ENCODE peak calls at places on chromosome 5, in nine cellular contexts. W is A549; H is IMR-90; R is uterus; A is sigmoid colon; M is upper lobe of right lung; C is left ventricle myocardium inferior; G is GM23248; I is CD4-positive, CD25-positive, alpha-beta regulatory T cell. J is an unnamed sample.

GRCh38 chr5:65382582-65382981 is 99.1 kb downstream of the ADAMTS6 start:
- DNase-seq in A (no peak), W (no peak), R (no peak), I (no peak), G (no peak), M (no peak), H (peak; percentile 13), C (no peak), J (no peak)

GRCh38 chr5:157463621-157464407 is 3.8 kb downstream of the NIPAL4 start:
- DNase-seq in G (peak; percentile 70), R (no peak), M (no peak), I (no peak), C (no peak), A (no peak), H (peak; percentile 57), W (no peak), J (no peak)

GRCh38 chr5:178214160-178214803 is 9.9 kb downstream of the HNRNPAB start:
- DNase-seq in A (no peak), G (no peak), M (no peak), C (no peak), H (no peak), I (no peak), W (no peak), R (no peak), J (no peak)

GRCh38 chr5:150272531-150272930 is 17.0 kb downstream of the CAMK2A start:
- DNase-seq in C (no peak), I (peak; percentile 6), R (no peak), W (peak; percentile 59), M (no peak), H (peak; percentile 52), A (no peak), G (peak; percentile 55), J (no peak)

GRCh38 chr5:142432961-142433360 is 108.1 kb upstream of the SPRY4 start:
- DNase-seq in M (no peak), R (no peak), I (peak; percentile 60), H (no peak), W (no peak), A (no peak), C (no peak), G (no peak), J (peak; percentile 25)

GRCh38 chr5:58231041-58231440 is 228.8 kb downstream of the PLK2 start:
- DNase-seq in R (no peak), W (no peak), C (no peak), M (no peak), I (no peak), G (peak; percentile 38), H (peak; percentile 8), A (no peak), J (no peak)

GRCh38 chr5:59354811-59355210 is 538.7 kb downstream of the PDE4D start:
- DNase-seq in W (no peak), I (no peak), C (no peak), A (no peak), M (no peak), H (no peak), R (no peak), G (no peak), J (no peak)

GRCh38 chr5:976849-977751 is 31.5 kb upstream of the NKD2 start:
- DNase-seq in A (no peak), R (no peak), C (no peak), I (no peak), M (peak; percentile 63), G (no peak), W (no peak), H (no peak), J (no peak)

GRCh38 chr5:102481044-102481715 is 17.6 kb downstream of the SLCO6A1 start:
- DNase-seq in C (no peak), I (no peak), H (no peak), W (no peak), M (no peak), A (no peak), G (peak; percentile 36), R (no peak), J (no peak)

GRCh38 chr5:136055612-136056302 is 27.0 kb downstream of the TGFBI start:
- DNase-seq in A (no peak), C (no peak), R (no peak), H (no peak), M (no peak), G (no peak), W (no peak), I (no peak), J (no peak)

GRCh38 chr5:136056336-136056735 is 27.5 kb downstream of the TGFBI start:
- DNase-seq in R (no peak), I (no peak), A (no peak), H (no peak), M (no peak), C (no peak), G (no peak), W (no peak), J (no peak)

GRCh38 chr5:136057401-136057951 is 28.7 kb downstream of the TGFBI start:
- DNase-seq in A (no peak), H (peak; percentile 84), W (no peak), R (no peak), C (no peak), G (peak; percentile 43), I (no peak), M (no peak), J (no peak)

GRCh38 chr5:136058031-136058971 is 29.5 kb downstream of the TGFBI start:
- DNase-seq in W (peak; percentile 70), M (no peak), C (peak; percentile 66), G (peak; percentile 96), I (no peak), H (peak; percentile 100), R (peak; percentile 78), A (peak; percentile 90), J (peak; percentile 54)

GRCh38 chr5:136056771-136057335 is 28.1 kb downstream of the TGFBI start:
- DNase-seq in H (no peak), G (peak; percentile 39), M (no peak), C (no peak), I (no peak), A (no peak), W (no peak), R (no peak), J (no peak)
- H3K4me1 ChIP-seq in H (peaks cover 55% of the 10 kb centered on the region), G (peaks cover 80% of the 10 kb centered on the region), M (peaks cover 28% of the 10 kb centered on the region), C (peaks cover 51% of the 10 kb centered on the region), I (no peaks in the 10 kb centered on the region), A (peaks cover 57% of the 10 kb centered on the region), W (peaks cover 97% of the 10 kb centered on the region), R (peaks cover 7% of the 10 kb centered on the region), J (peaks cover 28% of the 10 kb centered on the region)

DNA sequence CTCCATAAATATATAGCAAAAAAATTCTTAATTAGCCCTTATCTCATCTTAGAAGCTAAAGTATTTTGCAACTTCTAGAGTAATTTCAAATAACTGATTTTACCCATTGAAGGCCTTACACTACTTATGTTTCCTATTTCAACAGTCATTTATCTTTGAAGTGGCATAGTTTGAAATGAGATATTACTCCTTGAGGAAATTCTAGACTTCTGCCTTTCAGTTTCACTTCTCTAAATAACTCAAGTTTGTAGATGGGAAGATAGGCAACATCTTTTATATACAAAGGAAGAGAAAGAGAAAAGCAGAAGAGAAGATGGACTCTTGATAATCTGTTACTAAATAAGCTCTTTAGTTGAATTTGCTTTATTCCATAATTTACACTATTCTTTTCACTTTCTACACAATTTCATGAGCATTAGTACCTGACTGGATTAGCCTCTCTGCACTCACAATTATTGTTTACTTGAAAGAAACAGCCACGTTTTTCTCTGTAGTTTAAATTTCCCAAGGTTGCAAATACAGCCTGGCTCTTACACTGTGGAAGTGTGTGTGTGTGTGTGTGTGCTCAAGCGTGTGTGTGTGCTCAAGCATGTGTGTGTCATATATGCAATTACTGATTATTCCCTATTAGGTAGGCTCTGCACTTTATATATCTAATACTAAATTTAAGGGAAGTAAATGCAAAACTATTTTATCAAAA is 60.6 kb upstream of the EMB start:
- DNase-seq in H (no peak), R (no peak), G (no peak), I (peak; percentile 31), C (no peak), M (no peak), A (no peak), W (no peak), J (no peak)
- H3K4me1 ChIP-seq in H (no peaks in the 10 kb centered on the region), R (no peaks in the 10 kb centered on the region), G (no peaks in the 10 kb centered on the region), I (peaks cover 3% of the 10 kb centered on the region), C (no peaks in the 10 kb centered on the region), M (peaks cover 3% of the 10 kb centered on the region), A (no peaks in the 10 kb centered on the region), W (no peaks in the 10 kb centered on the region), J (no peaks in the 10 kb centered on the region)

GRCh38 chr5:136030956-136031611 is 2.3 kb downstream of the TGFBI start:
- DNase-seq in A (peak; percentile 55), W (no peak), H (no peak), C (no peak), I (no peak), R (no peak), M (no peak), G (no peak), J (no peak)
- H3K4me1 ChIP-seq in A (peaks cover 32% of the 10 kb centered on the region), W (peaks cover 73% of the 10 kb centered on the region), H (peaks cover 25% of the 10 kb centered on the region), C (peaks cover 98% of the 10 kb centered on the region), I (peaks cover 12% of the 10 kb centered on the region), R (no peaks in the 10 kb centered on the region), M (peaks cover 28% of the 10 kb centered on the region), G (peaks cover 55% of the 10 kb centered on the region), J (peaks cover 14% of the 10 kb centered on the region)

GRCh38 chr5:180339583-180340183 is 13.5 kb downstream of the GFPT2 start:
- DNase-seq in I (no peak), W (no peak), C (no peak), G (peak; percentile 57), H (no peak), A (no peak), R (no peak), M (no peak), J (no peak)
- H3K4me1 ChIP-seq in I (no peaks in the 10 kb centered on the region), W (peaks cover 34% of the 10 kb centered on the region), C (peaks cover 17% of the 10 kb centered on the region), G (peaks cover 47% of the 10 kb centered on the region), H (peaks cover 7% of the 10 kb centered on the region), A (peaks cover 17% of the 10 kb centered on the region), R (peaks cover 5% of the 10 kb centered on the region), M (peaks cover 6% of the 10 kb centered on the region), J (peaks cover 9% of the 10 kb centered on the region)

GRCh38 chr5:140341591-140341990 is 4.8 kb downstream of the HBEGF start:
- DNase-seq in H (no peak), M (no peak), C (peak; percentile 68), I (no peak), A (peak; percentile 84), G (peak; percentile 56), W (no peak), R (peak; percentile 32), J (no peak)
- H3K4me1 ChIP-seq in H (peaks cover 17% of the 10 kb centered on the region), M (peaks cover 60% of the 10 kb centered on the region), C (peaks cover 98% of the 10 kb centered on the region), I (peaks cover 24% of the 10 kb centered on the region), A (peaks cover 55% of the 10 kb centered on the region), G (peaks cover 28% of the 10 kb centered on the region), W (peaks cover 23% of the 10 kb centered on the region), R (peaks cover 3% of the 10 kb centered on the region), J (peaks cover 22% of the 10 kb centered on the region)

GRCh38 chr5:62555930-62556329 is 22.7 kb upstream of the LRRC70 start:
- DNase-seq in M (no peak), G (no peak), H (no peak), W (no peak), I (no peak), A (no peak), C (no peak), R (no peak), J (no peak)
- H3K4me1 ChIP-seq in M (no peaks in the 10 kb centered on the region), G (no peaks in the 10 kb centered on the region), H (no peaks in the 10 kb centered on the region), W (no peaks in the 10 kb centered on the region), I (no peaks in the 10 kb centered on the region), A (no peaks in the 10 kb centered on the region), C (peaks cover 5% of the 10 kb centered on the region), R (no peaks in the 10 kb centered on the region), J (no peaks in the 10 kb centered on the region)

DNA sequence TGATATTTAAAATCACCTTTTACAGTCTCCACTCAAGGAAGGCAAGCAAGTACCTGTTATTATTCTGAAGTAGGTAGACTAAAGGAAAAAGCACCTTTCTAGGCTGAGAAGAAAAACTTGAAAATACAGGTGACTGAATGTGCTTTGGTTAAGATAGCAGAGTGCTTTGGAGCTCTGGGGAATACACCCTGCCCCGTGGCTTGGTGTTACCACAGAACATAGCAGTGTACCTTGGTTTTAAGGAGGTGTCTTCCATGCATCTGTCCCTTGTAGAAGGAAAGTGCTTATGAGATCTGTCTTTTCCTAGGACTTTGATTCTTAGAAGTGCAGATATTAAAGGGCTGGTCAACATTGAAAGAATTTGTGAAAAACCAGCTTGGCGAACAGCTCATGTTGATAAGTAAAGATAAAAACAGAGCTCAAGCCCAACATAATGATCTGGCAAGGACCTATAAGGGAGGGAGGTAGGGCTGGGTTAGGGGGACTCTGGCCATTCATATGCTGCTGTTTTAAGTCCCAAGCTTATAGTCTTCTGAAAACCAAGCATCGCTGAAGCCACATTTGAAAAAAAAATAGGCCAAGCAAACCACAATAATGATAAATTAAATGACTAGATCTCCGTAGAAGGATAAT is 66.7 kb downstream of the ZNF608 start:
- DNase-seq in C (no peak), A (no peak), G (no peak), M (no peak), R (no peak), I (no peak), H (no peak), W (no peak), J (no peak)
- H3K4me1 ChIP-seq in C (peaks cover 60% of the 10 kb centered on the region), A (peaks cover 61% of the 10 kb centered on the region), G (peaks cover 4% of the 10 kb centered on the region), M (peaks cover 51% of the 10 kb centered on the region), R (peaks cover 7% of the 10 kb centered on the region), I (no peaks in the 10 kb centered on the region), H (peaks cover 34% of the 10 kb centered on the region), W (peaks cover 14% of the 10 kb centered on the region), J (peaks cover 32% of the 10 kb centered on the region)